ENCODE peak calls at places on chromosomes 16 and 17, in ten cellular contexts. L, K, T, J, M, E, R, P, W and X are unnamed samples. For H3K36me3, the result is how much of the 10 kb centered on the place peaks cover.

GRCh38 chr16:29813644-29814562 is 1.9 kb downstream of the PRRT2 start:
- DNase-seq in J (no peak), K (no peak), P (no peak), M (no peak), E (no peak), W (no peak), R (no peak), L (peak), T (no peak), X (no peak)

GRCh38 chr16:82641336-82641984 is 14.7 kb downstream of the CDH13 start:
- DNase-seq in T (no peak), J (no peak), M (peak), E (peak), L (no peak), W (no peak), K (no peak), P (no peak), R (no peak), X (no peak)

GRCh38 chr16:50407351-50407750 is 38.6 kb upstream of the BRD7 start:
- DNase-seq in P (no peak), T (no peak), J (no peak), K (no peak), W (no peak), R (no peak), L (peak), M (no peak), E (no peak), X (no peak)

GRCh38 chr17:37207103-37207502 is 168.7 kb upstream of the C17orf78 start:
- DNase-seq in M (no peak), L (no peak), R (no peak), P (no peak), K (no peak), T (no peak), J (no peak), E (no peak), W (no peak), X (no peak)

GRCh38 chr17:40515491-40516041 is 14.1 kb upstream of the TNS4 start:
- DNase-seq in W (peak), T (no peak), E (no peak), L (no peak), M (no peak), J (no peak), R (peak), K (no peak), P (no peak), X (no peak)

GRCh38 chr17:33144837-33145236 is 148.3 kb downstream of the ASIC2 start:
- DNase-seq in L (no peak), R (no peak), W (no peak), P (no peak), T (no peak), K (no peak), J (no peak), M (no peak), E (no peak), X (no peak)

GRCh38 chr16:5512037-5512436 is 414.4 kb upstream of the EEF2KMT start:
- DNase-seq in P (no peak), E (no peak), J (no peak), T (no peak), W (no peak), R (no peak), K (no peak), M (no peak), L (no peak), X (no peak)

GRCh38 chr16:27967169-27967568 is 96.3 kb downstream of the GSG1L start:
- DNase-seq in P (no peak), T (no peak), J (no peak), K (no peak), L (no peak), M (no peak), E (no peak), R (no peak), W (no peak), X (no peak)

GRCh38 chr17:49616086-49616485 is 40.4 kb downstream of the NXPH3 start:
- DNase-seq in E (peak), W (no peak), J (no peak), R (no peak), L (peak), P (no peak), K (no peak), M (no peak), T (no peak), X (no peak)

GRCh38 chr17:45653616-45654015 is 130.5 kb upstream of the CRHR1 start:
- DNase-seq in K (no peak), W (no peak), R (no peak), M (no peak), L (no peak), J (no peak), E (no peak), P (no peak), T (no peak), X (no peak)

GRCh38 chr16:30958164-30959083 is 870 bp downstream of the SETD1A start:
- DNase-seq in W (no peak), T (no peak), K (peak), P (no peak), J (no peak), M (peak), R (peak), L (peak), E (peak), X (peak)

GRCh38 chr17:3512512-3513171 is 36.8 kb downstream of the ASPA start:
- DNase-seq in W (no peak), K (no peak), L (peak), J (peak), E (no peak), R (no peak), M (peak), T (peak), P (no peak), X (peak)

GRCh38 chr16:12256880-12257279 is 280.3 kb downstream of the SNX29 start:
- DNase-seq in P (no peak), R (no peak), L (no peak), M (peak), T (no peak), E (no peak), J (peak), K (no peak), W (no peak), X (no peak)

GRCh38 chr16:56667581-56668571 is at the start of gene MT1G:
- DNase-seq in T (no peak), E (no peak), M (no peak), W (peak), K (no peak), L (no peak), R (no peak), J (no peak), P (no peak), X (no peak)

GRCh38 chr16:86824751-86825310 is 246.5 kb downstream of the FOXL1 start:
- DNase-seq in P (peak), E (peak), K (no peak), R (no peak), L (no peak), W (peak), J (peak), M (peak), T (no peak), X (peak)

GRCh38 chr16:3589441-3589921 is 12.3 kb upstream of the NLRC3 start:
- DNase-seq in T (no peak), L (no peak), K (no peak), M (no peak), J (no peak), P (no peak), E (no peak), W (no peak), R (no peak), X (no peak)

GRCh38 chr16:76222087-76222486 is 55.1 kb upstream of the CNTNAP4 start:
- DNase-seq in R (no peak), P (no peak), T (no peak), J (no peak), K (no peak), M (no peak), W (no peak), L (no peak), E (no peak), X (no peak)

GRCh38 chr16:74192281-74192680 is 104.3 kb upstream of the PSMD7 start:
- DNase-seq in M (no peak), L (peak), J (no peak), T (no peak), K (no peak), E (no peak), R (no peak), W (no peak), P (no peak), X (no peak)

GRCh38 chr16:24382929-24383328 is 126.8 kb downstream of the CACNG3 start:
- DNase-seq in W (no peak), M (no peak), E (no peak), J (no peak), K (no peak), P (no peak), R (no peak), L (peak), T (no peak), X (no peak)

GRCh38 chr16:69762843-69763556 is 868 bp downstream of the WWP2 start:
- DNase-seq in R (no peak), J (peak), T (no peak), W (no peak), P (peak), E (peak), M (peak), K (no peak), L (peak), X (no peak)

GRCh38 chr17:28466001-28466400 is 7.4 kb upstream of the SLC13A2 start:
- DNase-seq in E (no peak), R (no peak), K (no peak), W (no peak), M (no peak), J (no peak), L (no peak), T (no peak), P (no peak), X (no peak)

GRCh38 chr17:57915980-57916757 is 39.0 kb downstream of the CUEDC1 start:
- DNase-seq in T (no peak), K (no peak), E (no peak), W (no peak), J (no peak), M (peak), R (no peak), L (peak), P (no peak), X (no peak)

GRCh38 chr16:84826558-84826941 is 6.8 kb downstream of the CRISPLD2 start:
- DNase-seq in T (no peak), M (peak), P (no peak), E (no peak), L (no peak), K (no peak), J (no peak), R (no peak), W (no peak), X (no peak)

GRCh38 chr16:1812732-1813163 is 13.9 kb downstream of the HAGH start:
- DNase-seq in P (no peak), L (peak), E (peak), W (no peak), M (peak), R (no peak), K (peak), J (peak), T (peak), X (peak)

GRCh38 chr16:11133344-11133921 is 122.6 kb downstream of the SOCS1 start:
- DNase-seq in K (peak), E (peak), W (peak), R (no peak), J (peak), P (peak), T (peak), M (peak), L (no peak), X (peak)

GRCh38 chr17:8718001-8718563 is 26.6 kb downstream of the CCDC42 start:
- DNase-seq in E (no peak), M (no peak), T (no peak), K (no peak), W (peak), J (no peak), P (no peak), L (no peak), R (no peak), X (no peak)

GRCh38 chr17:57948555-57949420 is 6.4 kb downstream of the CUEDC1 start:
- DNase-seq in E (peak), T (no peak), J (peak), W (peak), R (no peak), M (peak), P (peak), L (no peak), K (peak), X (peak)

GRCh38 chr17:1154704-1155103 is 25.1 kb downstream of the ABR start:
- DNase-seq in R (no peak), K (no peak), T (no peak), M (no peak), W (peak), E (no peak), P (no peak), J (no peak), L (no peak), X (no peak)

GRCh38 chr17:59490259-59490658 is 75.2 kb upstream of the DHX40 start:
- DNase-seq in T (no peak), R (no peak), E (no peak), L (no peak), W (no peak), M (peak), P (no peak), J (no peak), K (no peak), X (no peak)
- H3K4me3 ChIP-seq in T (no peak), R (no peak), E (no peak), L (no peak), W (no peak), M (no peak), P (no peak), J (no peak), K (no peak), X (no peak)

DNA sequence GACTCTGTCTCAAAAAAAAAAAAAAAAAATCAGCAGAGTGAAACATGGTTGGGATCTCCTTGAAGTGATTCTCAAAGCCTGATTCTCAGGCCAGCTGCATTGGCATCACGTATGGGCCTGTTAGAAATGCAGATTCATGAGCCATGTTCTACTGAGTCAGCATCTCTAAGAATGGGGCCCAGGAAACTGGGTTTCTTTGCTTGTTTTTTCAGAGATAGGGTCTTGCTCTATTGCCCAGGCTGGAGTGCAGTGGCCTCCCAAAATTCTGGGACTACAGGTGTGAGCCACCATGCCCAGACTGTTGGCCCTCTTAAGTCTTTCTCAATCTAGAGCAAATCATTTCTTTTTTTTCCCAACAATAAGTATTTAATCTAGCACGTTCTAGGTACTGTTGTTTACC is 47.7 kb downstream of the CDK12 start:
- DNase-seq in W (no peak), T (no peak), K (no peak), R (no peak), E (no peak), J (no peak), P (no peak), M (no peak), L (no peak), X (no peak)
- H3K36me3 ChIP-seq in W (under half), T (under half), K (under half), R (under half), E (under half), J (half or more), P (under half), M (under half), L (under half), X (half or more)

GRCh38 chr17:77385750-77386501 is 245.2 kb downstream of the SEC14L1 start:
- DNase-seq in W (peak), L (no peak), T (no peak), P (no peak), R (no peak), E (no peak), J (no peak), K (no peak), M (no peak), X (peak)

GRCh38 chr17:77387891-77388290 is 247.1 kb downstream of the SEC14L1 start:
- DNase-seq in W (no peak), P (no peak), K (no peak), M (no peak), R (no peak), E (no peak), L (no peak), J (no peak), T (no peak), X (no peak)

GRCh38 chr17:77386502-77387192 is 245.9 kb downstream of the SEC14L1 start:
- DNase-seq in L (no peak), P (no peak), T (no peak), K (no peak), M (no peak), J (no peak), R (no peak), W (no peak), E (no peak), X (no peak)

GRCh38 chr17:77390870-77391269 is 250.1 kb downstream of the SEC14L1 start:
- DNase-seq in L (no peak), E (no peak), J (no peak), K (no peak), M (no peak), R (no peak), T (no peak), W (no peak), P (no peak), X (no peak)

GRCh38 chr17:77388384-77389306 is 247.9 kb downstream of the SEC14L1 start:
- DNase-seq in W (no peak), P (no peak), J (no peak), T (peak), R (no peak), L (no peak), E (no peak), M (no peak), K (no peak), X (no peak)
- H3K4me3 ChIP-seq in W (no peak), P (no peak), J (no peak), T (peak), R (peak), L (no peak), E (no peak), M (no peak), K (no peak), X (no peak)

GRCh38 chr17:77215281-77215680 is 74.5 kb downstream of the SEC14L1 start:
- DNase-seq in J (no peak), P (no peak), L (no peak), K (no peak), M (no peak), T (no peak), E (no peak), W (no peak), R (no peak), X (no peak)

GRCh38 chr17:77214743-77215142 is 74.0 kb downstream of the SEC14L1 start:
- DNase-seq in E (peak), M (peak), L (peak), P (no peak), R (no peak), J (peak), W (no peak), T (no peak), K (peak), X (peak)

GRCh38 chr17:77217566-77217965 is 76.8 kb downstream of the SEC14L1 start:
- DNase-seq in M (no peak), L (no peak), T (no peak), P (no peak), R (no peak), J (no peak), K (no peak), E (no peak), W (no peak), X (no peak)

GRCh38 chr17:77217136-77217535 is 76.4 kb downstream of the SEC14L1 start:
- DNase-seq in J (no peak), K (no peak), L (no peak), P (no peak), M (no peak), W (no peak), R (no peak), E (no peak), T (no peak), X (no peak)

DNA sequence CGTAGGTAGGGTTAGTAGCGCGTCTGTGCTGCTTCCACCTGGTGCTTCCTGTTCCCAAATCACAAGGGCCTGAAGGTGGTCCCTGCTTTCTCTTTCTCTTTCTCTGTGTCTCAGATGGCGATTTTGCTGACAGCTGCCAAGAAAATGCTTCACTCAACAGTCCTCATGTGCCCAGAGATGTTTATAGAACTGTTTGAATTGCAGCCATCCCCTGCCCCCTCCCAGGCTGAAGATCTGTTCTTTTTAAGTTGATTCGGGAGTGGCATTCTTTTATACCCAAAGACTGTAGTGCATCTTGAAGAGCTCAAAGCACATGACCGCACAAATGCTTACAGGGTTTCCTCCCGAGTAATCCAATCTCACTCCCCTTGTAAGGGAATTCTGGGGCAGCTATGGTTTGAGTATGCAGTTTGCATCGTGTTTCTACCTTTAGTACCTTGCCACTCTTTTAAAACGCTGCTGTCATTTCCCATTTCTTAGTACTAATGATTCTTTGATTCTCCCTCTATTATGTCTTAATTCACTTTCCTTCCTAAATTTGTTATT is 75.7 kb downstream of the SEC14L1 start:
- DNase-seq in M (no peak), L (no peak), K (no peak), W (no peak), P (no peak), J (no peak), R (no peak), T (no peak), E (no peak), X (no peak)
- H3K36me3 ChIP-seq in M (half or more), L (under half), K (under half), W (half or more), P (under half), J (half or more), R (under half), T (under half), E (half or more), X (half or more)

DNA sequence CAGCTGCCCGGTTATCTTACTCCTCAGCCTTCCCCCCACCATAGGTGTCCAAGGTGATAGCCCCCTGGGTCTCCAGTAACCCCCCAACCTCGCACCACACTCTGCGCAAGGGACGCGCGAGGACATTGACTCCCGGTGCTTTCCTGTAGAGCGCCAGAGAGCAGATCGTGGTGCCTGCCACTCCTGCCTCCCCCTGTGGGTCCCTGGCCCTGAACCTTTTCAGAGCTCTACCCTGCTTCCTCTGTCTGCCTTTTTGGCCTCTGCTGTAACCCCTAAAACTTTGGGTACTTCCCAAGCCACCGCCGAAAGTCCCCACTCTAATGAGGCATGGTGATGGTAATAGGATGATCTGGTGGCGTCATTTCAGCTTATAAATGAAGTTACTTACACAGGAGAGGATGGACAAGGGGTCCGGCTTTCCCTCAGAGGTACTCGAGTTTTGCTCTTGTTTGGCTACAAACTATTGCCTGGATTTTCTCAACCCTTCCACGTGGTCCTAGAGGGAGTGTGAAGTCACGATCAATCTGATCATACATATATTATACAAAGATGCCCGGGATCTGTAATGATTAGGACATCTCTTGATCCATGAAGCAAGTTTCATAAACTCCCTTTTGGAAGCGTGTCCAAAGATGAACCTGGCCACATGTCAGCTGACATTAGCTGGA is 2.1 kb upstream of the CDH11 start:
- DNase-seq in J (no peak), L (peak), T (no peak), K (no peak), R (no peak), E (no peak), W (peak), P (no peak), M (peak), X (no peak)
- H3K4me3 ChIP-seq in J (peak), L (peak), T (peak), K (no peak), R (no peak), E (peak), W (peak), P (peak), M (peak), X (peak)